ENCODE peak calls at places on chromosomes 11 and 22, in six cellular contexts. One of them, this sample, is unnamed.

GRCh38 chr22:30044369-30044768 is 35.9 kb upstream of the HORMAD2 start:
- DNase-seq in IMR-90: peak
- DNase-seq in A549: no peak
- DNase-seq in GM12878: no peak
- DNase-seq in H1: no peak
- DNase-seq in K562: no peak
- DNase-seq in this sample: peak

GRCh38 chr22:40128989-40129388 is 48.7 kb upstream of the TNRC6B start:
- DNase-seq in IMR-90: no peak
- DNase-seq in A549: no peak
- DNase-seq in GM12878: no peak
- DNase-seq in H1: no peak
- DNase-seq in K562: no peak
- DNase-seq in this sample: no peak

GRCh38 chr11:73185680-73186293 is 32.3 kb upstream of the P2RY2 start:
- DNase-seq in IMR-90: peak
- DNase-seq in A549: peak
- DNase-seq in GM12878: no peak
- DNase-seq in H1: no peak
- DNase-seq in K562: no peak
- DNase-seq in this sample: no peak

GRCh38 chr11:75836422-75836821 is 21.4 kb downstream of the UVRAG start:
- DNase-seq in IMR-90: no peak
- DNase-seq in A549: no peak
- DNase-seq in GM12878: no peak
- DNase-seq in H1: no peak
- DNase-seq in K562: no peak
- DNase-seq in this sample: no peak

GRCh38 chr11:104650234-104650633 is 248.0 kb downstream of the CASP12 start:
- DNase-seq in IMR-90: no peak
- DNase-seq in A549: peak
- DNase-seq in GM12878: no peak
- DNase-seq in H1: no peak
- DNase-seq in K562: no peak
- DNase-seq in this sample: no peak

GRCh38 chr22:22745225-22746060 is 101.0 kb downstream of the GGTLC2 start:
- DNase-seq in IMR-90: peak
- DNase-seq in A549: peak
- DNase-seq in GM12878: no peak
- DNase-seq in H1: no peak
- DNase-seq in K562: peak
- DNase-seq in this sample: no peak

GRCh38 chr22:20866716-20867115 is 7.9 kb downstream of the SNAP29 start:
- DNase-seq in IMR-90: peak
- DNase-seq in A549: no peak
- DNase-seq in GM12878: no peak
- DNase-seq in H1: no peak
- DNase-seq in K562: peak
- DNase-seq in this sample: no peak

GRCh38 chr11:15106201-15106965 is 8.3 kb upstream of the INSC start:
- DNase-seq in IMR-90: peak
- DNase-seq in A549: no peak
- DNase-seq in GM12878: no peak
- DNase-seq in H1: no peak
- DNase-seq in K562: no peak
- DNase-seq in this sample: peak

GRCh38 chr22:26476705-26477340 is 6.8 kb downstream of the HPS4 start:
- DNase-seq in IMR-90: peak
- DNase-seq in A549: no peak
- DNase-seq in GM12878: no peak
- DNase-seq in H1: no peak
- DNase-seq in K562: no peak
- DNase-seq in this sample: no peak

GRCh38 chr11:76259299-76259908 is 53.1 kb upstream of the WNT11 start:
- DNase-seq in IMR-90: no peak
- DNase-seq in A549: no peak
- DNase-seq in GM12878: no peak
- DNase-seq in H1: no peak
- DNase-seq in K562: no peak
- DNase-seq in this sample: no peak

GRCh38 chr22:38291201-38291777 is 18.5 kb upstream of the TMEM184B start:
- DNase-seq in IMR-90: no peak
- DNase-seq in A549: no peak
- DNase-seq in GM12878: no peak
- DNase-seq in H1: no peak
- DNase-seq in K562: no peak
- DNase-seq in this sample: no peak

GRCh38 chr11:83779876-83780275 is 493.7 kb upstream of the CCDC90B start:
- DNase-seq in IMR-90: no peak
- DNase-seq in A549: no peak
- DNase-seq in GM12878: no peak
- DNase-seq in H1: no peak
- DNase-seq in K562: no peak
- DNase-seq in this sample: no peak

GRCh38 chr11:76210920-76211851 is 4.9 kb upstream of the WNT11 start:
- DNase-seq in IMR-90: no peak
- DNase-seq in A549: no peak
- DNase-seq in GM12878: no peak
- DNase-seq in H1: no peak
- DNase-seq in K562: no peak
- DNase-seq in this sample: no peak

GRCh38 chr22:48760481-48761238 is 1067.0 kb downstream of the BRD1 start:
- DNase-seq in IMR-90: no peak
- DNase-seq in A549: no peak
- DNase-seq in GM12878: no peak
- DNase-seq in H1: no peak
- DNase-seq in K562: no peak
- DNase-seq in this sample: no peak

GRCh38 chr11:11988099-11988651 is 20.3 kb downstream of the DKK3 start:
- DNase-seq in IMR-90: peak
- DNase-seq in A549: peak
- DNase-seq in GM12878: no peak
- DNase-seq in H1: no peak
- DNase-seq in K562: no peak
- DNase-seq in this sample: no peak

GRCh38 chr11:130738618-130739017 is 177.7 kb downstream of the SNX19 start:
- DNase-seq in IMR-90: peak
- DNase-seq in A549: no peak
- DNase-seq in GM12878: no peak
- DNase-seq in H1: no peak
- DNase-seq in K562: no peak
- DNase-seq in this sample: no peak

GRCh38 chr11:115276799-115277198 is 227.4 kb downstream of the CADM1 start:
- DNase-seq in IMR-90: no peak
- DNase-seq in A549: no peak
- DNase-seq in GM12878: no peak
- DNase-seq in H1: no peak
- DNase-seq in K562: no peak
- DNase-seq in this sample: no peak

GRCh38 chr22:39144101-39144815 is 8.2 kb downstream of the CBX7 start:
- DNase-seq in IMR-90: peak
- DNase-seq in A549: no peak
- DNase-seq in GM12878: peak
- DNase-seq in H1: no peak
- DNase-seq in K562: no peak
- DNase-seq in this sample: no peak

GRCh38 chr22:50146440-50147228 is 23.9 kb upstream of the PANX2 start:
- DNase-seq in IMR-90: peak
- DNase-seq in A549: peak
- DNase-seq in GM12878: no peak
- DNase-seq in H1: no peak
- DNase-seq in K562: peak
- DNase-seq in this sample: peak

GRCh38 chr11:133955091-133955846 is 1.5 kb downstream of the IGSF9B start:
- DNase-seq in IMR-90: no peak
- DNase-seq in A549: no peak
- DNase-seq in GM12878: no peak
- DNase-seq in H1: no peak
- DNase-seq in K562: no peak
- DNase-seq in this sample: no peak

GRCh38 chr22:29346659-29347058 is 31.2 kb upstream of the RASL10A start:
- DNase-seq in IMR-90: no peak
- DNase-seq in A549: no peak
- DNase-seq in GM12878: no peak
- DNase-seq in H1: no peak
- DNase-seq in K562: no peak
- DNase-seq in this sample: no peak

GRCh38 chr22:38127869-38128268 is 17.4 kb upstream of the BAIAP2L2 start:
- DNase-seq in IMR-90: no peak
- DNase-seq in A549: no peak
- DNase-seq in GM12878: no peak
- DNase-seq in H1: no peak
- DNase-seq in K562: no peak
- DNase-seq in this sample: no peak

GRCh38 chr11:35036642-35037041 is 102.3 kb upstream of the CD44 start:
- DNase-seq in IMR-90: no peak
- DNase-seq in A549: no peak
- DNase-seq in GM12878: no peak
- DNase-seq in H1: no peak
- DNase-seq in K562: no peak
- DNase-seq in this sample: no peak

GRCh38 chr11:2379471-2380174 is 2.5 kb downstream of the CD81 start:
- DNase-seq in IMR-90: no peak
- DNase-seq in A549: no peak
- DNase-seq in GM12878: no peak
- DNase-seq in H1: no peak
- DNase-seq in K562: no peak
- DNase-seq in this sample: no peak

GRCh38 chr11:34271727-34272126 is 86.1 kb downstream of the ABTB2 start:
- DNase-seq in IMR-90: no peak
- DNase-seq in A549: no peak
- DNase-seq in GM12878: no peak
- DNase-seq in H1: no peak
- DNase-seq in K562: no peak
- DNase-seq in this sample: no peak

GRCh38 chr22:45179276-45180049 is 15.7 kb downstream of the NUP50 start:
- DNase-seq in IMR-90: no peak
- DNase-seq in A549: no peak
- DNase-seq in GM12878: no peak
- DNase-seq in H1: no peak
- DNase-seq in K562: no peak
- DNase-seq in this sample: no peak

GRCh38 chr11:70524096-70524922 is 126.0 kb downstream of the CTTN start:
- DNase-seq in IMR-90: peak
- DNase-seq in A549: no peak
- DNase-seq in GM12878: no peak
- DNase-seq in H1: no peak
- DNase-seq in K562: no peak
- DNase-seq in this sample: no peak

GRCh38 chr11:82924522-82925224 is 23.1 kb downstream of the DDIAS start:
- DNase-seq in IMR-90: no peak
- DNase-seq in A549: no peak
- DNase-seq in GM12878: no peak
- DNase-seq in H1: no peak
- DNase-seq in K562: no peak
- DNase-seq in this sample: no peak

GRCh38 chr11:17171342-17171741 is 36.4 kb downstream of the PIK3C2A start:
- DNase-seq in IMR-90: peak
- DNase-seq in A549: no peak
- DNase-seq in GM12878: no peak
- DNase-seq in H1: no peak
- DNase-seq in K562: no peak
- DNase-seq in this sample: no peak
- TF ChIP-seq CEBPB in IMR-90: peak
- TF ChIP-seq CEBPB in A549: no peak
- TF ChIP-seq CEBPB in GM12878: no peak
- TF ChIP-seq CEBPB in H1: peak
- TF ChIP-seq CEBPB in K562: no peak
- TF ChIP-seq CEBPB in this sample: no peak

GRCh38 chr11:102599642-102600261 is 25.4 kb downstream of the MMP20 start:
- DNase-seq in IMR-90: peak
- DNase-seq in A549: peak
- DNase-seq in GM12878: no peak
- DNase-seq in H1: no peak
- DNase-seq in K562: no peak
- DNase-seq in this sample: peak
- H3K4me3 ChIP-seq in IMR-90: no peak
- H3K4me3 ChIP-seq in A549: no peak
- H3K4me3 ChIP-seq in GM12878: no peak
- H3K4me3 ChIP-seq in H1: no peak
- H3K4me3 ChIP-seq in K562: no peak
- H3K4me3 ChIP-seq in this sample: peak

GRCh38 chr11:123328281-123328680 is 101.8 kb upstream of the GRAMD1B start:
- DNase-seq in IMR-90: no peak
- DNase-seq in A549: no peak
- DNase-seq in GM12878: no peak
- DNase-seq in H1: no peak
- DNase-seq in K562: no peak
- DNase-seq in this sample: no peak

GRCh38 chr11:123318623-123319022 is 111.4 kb upstream of the GRAMD1B start:
- DNase-seq in IMR-90: no peak
- DNase-seq in A549: no peak
- DNase-seq in GM12878: no peak
- DNase-seq in H1: no peak
- DNase-seq in K562: no peak
- DNase-seq in this sample: no peak

GRCh38 chr11:123321641-123322040 is 108.4 kb upstream of the GRAMD1B start:
- DNase-seq in IMR-90: no peak
- DNase-seq in A549: no peak
- DNase-seq in GM12878: no peak
- DNase-seq in H1: no peak
- DNase-seq in K562: no peak
- DNase-seq in this sample: no peak

GRCh38 chr11:123325535-123325934 is 104.5 kb upstream of the GRAMD1B start:
- DNase-seq in IMR-90: no peak
- DNase-seq in A549: no peak
- DNase-seq in GM12878: no peak
- DNase-seq in H1: no peak
- DNase-seq in K562: no peak
- DNase-seq in this sample: no peak

GRCh38 chr11:123323482-123324056 is 106.5 kb upstream of the GRAMD1B start:
- DNase-seq in IMR-90: no peak
- DNase-seq in A549: no peak
- DNase-seq in GM12878: no peak
- DNase-seq in H1: no peak
- DNase-seq in K562: no peak
- DNase-seq in this sample: no peak
- TF ChIP-seq RAD21 in IMR-90: no peak
- TF ChIP-seq RAD21 in A549: no peak
- TF ChIP-seq RAD21 in GM12878: no peak
- TF ChIP-seq RAD21 in H1: no peak
- TF ChIP-seq RAD21 in K562: no peak
- TF ChIP-seq RAD21 in this sample: no peak

GRCh38 chr11:9758676-9759518 is 95.0 kb downstream of the SWAP70 start:
- DNase-seq in IMR-90: peak
- DNase-seq in A549: peak
- DNase-seq in GM12878: no peak
- DNase-seq in H1: no peak
- DNase-seq in K562: peak
- DNase-seq in this sample: peak
- TF ChIP-seq CEBPB in IMR-90: no peak
- TF ChIP-seq CEBPB in A549: no peak
- TF ChIP-seq CEBPB in GM12878: no peak
- TF ChIP-seq CEBPB in H1: no peak
- TF ChIP-seq CEBPB in K562: no peak
- TF ChIP-seq CEBPB in this sample: no peak

This sample was measured in HCT116.